ENCODE peak calls at places on chromosomes 3 and 15, in ten cellular contexts. One of them, this sample, is unnamed.

GRCh38 chr15:33278816-33279612 is 31.8 kb upstream of the RYR3 start:
- DNase-seq in central memory CD8-positive, alpha-beta T cell: no peak
- DNase-seq in T follicular helper cell: no peak
- DNase-seq in renal cortical epithelial cell: peak; percentile 98
- DNase-seq in mucosa of gallbladder: no peak
- DNase-seq in cardiac fibroblast: peak; percentile 95
- DNase-seq in prostate gland: no peak
- DNase-seq in NCI-H345: no peak
- DNase-seq in NCI-H1105: no peak
- DNase-seq in nephron progenitor cell: no peak
- DNase-seq in this sample: no peak

GRCh38 chr15:80455668-80456442 is 51.7 kb downstream of the ARNT2 start:
- DNase-seq in central memory CD8-positive, alpha-beta T cell: peak; percentile 18
- DNase-seq in T follicular helper cell: peak; percentile 26
- DNase-seq in renal cortical epithelial cell: peak; percentile 83
- DNase-seq in mucosa of gallbladder: peak; percentile 59
- DNase-seq in cardiac fibroblast: peak; percentile 92
- DNase-seq in prostate gland: peak; percentile 54
- DNase-seq in NCI-H345: peak; percentile 39
- DNase-seq in NCI-H1105: peak; percentile 23
- DNase-seq in nephron progenitor cell: peak; percentile 63
- DNase-seq in this sample: peak; percentile 10

GRCh38 chr3:65951836-65952505 is 86.7 kb downstream of the MAGI1 start:
- DNase-seq in central memory CD8-positive, alpha-beta T cell: no peak
- DNase-seq in T follicular helper cell: no peak
- DNase-seq in renal cortical epithelial cell: peak; percentile 79
- DNase-seq in mucosa of gallbladder: no peak
- DNase-seq in cardiac fibroblast: no peak
- DNase-seq in prostate gland: no peak
- DNase-seq in NCI-H345: no peak
- DNase-seq in NCI-H1105: no peak
- DNase-seq in nephron progenitor cell: no peak
- DNase-seq in this sample: no peak

GRCh38 chr3:50370594-50370993 is 11.3 kb upstream of the TMEM115 start:
- DNase-seq in central memory CD8-positive, alpha-beta T cell: no peak
- DNase-seq in T follicular helper cell: no peak
- DNase-seq in renal cortical epithelial cell: no peak
- DNase-seq in mucosa of gallbladder: no peak
- DNase-seq in cardiac fibroblast: no peak
- DNase-seq in prostate gland: no peak
- DNase-seq in NCI-H345: no peak
- DNase-seq in NCI-H1105: no peak
- DNase-seq in nephron progenitor cell: no peak
- DNase-seq in this sample: no peak

GRCh38 chr3:48501196-48501595 is 2.8 kb downstream of the SHISA5 start:
- DNase-seq in central memory CD8-positive, alpha-beta T cell: no peak
- DNase-seq in T follicular helper cell: no peak
- DNase-seq in renal cortical epithelial cell: no peak
- DNase-seq in mucosa of gallbladder: no peak
- DNase-seq in cardiac fibroblast: no peak
- DNase-seq in prostate gland: no peak
- DNase-seq in NCI-H345: no peak
- DNase-seq in NCI-H1105: no peak
- DNase-seq in nephron progenitor cell: no peak
- DNase-seq in this sample: no peak

GRCh38 chr15:58240191-58240932 is 102.2 kb downstream of the AQP9 start:
- DNase-seq in central memory CD8-positive, alpha-beta T cell: no peak
- DNase-seq in T follicular helper cell: no peak
- DNase-seq in renal cortical epithelial cell: peak; percentile 59
- DNase-seq in mucosa of gallbladder: no peak
- DNase-seq in cardiac fibroblast: no peak
- DNase-seq in prostate gland: no peak
- DNase-seq in NCI-H345: no peak
- DNase-seq in NCI-H1105: no peak
- DNase-seq in nephron progenitor cell: no peak
- DNase-seq in this sample: no peak

GRCh38 chr3:47007482-47008257 is 28.2 kb downstream of the NBEAL2 start:
- DNase-seq in central memory CD8-positive, alpha-beta T cell: no peak
- DNase-seq in T follicular helper cell: no peak
- DNase-seq in renal cortical epithelial cell: no peak
- DNase-seq in mucosa of gallbladder: no peak
- DNase-seq in cardiac fibroblast: no peak
- DNase-seq in prostate gland: no peak
- DNase-seq in NCI-H345: no peak
- DNase-seq in NCI-H1105: no peak
- DNase-seq in nephron progenitor cell: no peak
- DNase-seq in this sample: no peak

GRCh38 chr3:102240720-102241119 is 194.1 kb upstream of the ZPLD1 start:
- DNase-seq in central memory CD8-positive, alpha-beta T cell: no peak
- DNase-seq in T follicular helper cell: no peak
- DNase-seq in renal cortical epithelial cell: no peak
- DNase-seq in mucosa of gallbladder: no peak
- DNase-seq in cardiac fibroblast: no peak
- DNase-seq in prostate gland: no peak
- DNase-seq in NCI-H345: no peak
- DNase-seq in NCI-H1105: no peak
- DNase-seq in nephron progenitor cell: no peak
- DNase-seq in this sample: no peak

GRCh38 chr3:126543457-126544090 is 15.2 kb downstream of the C3orf22 start:
- DNase-seq in central memory CD8-positive, alpha-beta T cell: peak; percentile 8
- DNase-seq in T follicular helper cell: no peak
- DNase-seq in renal cortical epithelial cell: no peak
- DNase-seq in mucosa of gallbladder: no peak
- DNase-seq in cardiac fibroblast: no peak
- DNase-seq in prostate gland: no peak
- DNase-seq in NCI-H345: no peak
- DNase-seq in NCI-H1105: no peak
- DNase-seq in nephron progenitor cell: no peak
- DNase-seq in this sample: no peak

GRCh38 chr15:64156652-64157331 is 5.3 kb downstream of the SNX22 start:
- DNase-seq in central memory CD8-positive, alpha-beta T cell: no peak
- DNase-seq in T follicular helper cell: no peak
- DNase-seq in renal cortical epithelial cell: no peak
- DNase-seq in mucosa of gallbladder: no peak
- DNase-seq in cardiac fibroblast: no peak
- DNase-seq in prostate gland: no peak
- DNase-seq in NCI-H345: no peak
- DNase-seq in NCI-H1105: no peak
- DNase-seq in nephron progenitor cell: no peak
- DNase-seq in this sample: no peak

GRCh38 chr15:58182460-58183163 is 44.4 kb downstream of the AQP9 start:
- DNase-seq in central memory CD8-positive, alpha-beta T cell: no peak
- DNase-seq in T follicular helper cell: no peak
- DNase-seq in renal cortical epithelial cell: peak; percentile 42
- DNase-seq in mucosa of gallbladder: peak; percentile 14
- DNase-seq in cardiac fibroblast: peak; percentile 72
- DNase-seq in prostate gland: no peak
- DNase-seq in NCI-H345: peak; percentile 46
- DNase-seq in NCI-H1105: peak; percentile 64
- DNase-seq in nephron progenitor cell: peak; percentile 69
- DNase-seq in this sample: no peak

GRCh38 chr15:92904832-92905640 is 4.9 kb downstream of the CHD2 start:
- DNase-seq in central memory CD8-positive, alpha-beta T cell: no peak
- DNase-seq in T follicular helper cell: no peak
- DNase-seq in renal cortical epithelial cell: no peak
- DNase-seq in mucosa of gallbladder: no peak
- DNase-seq in cardiac fibroblast: no peak
- DNase-seq in prostate gland: peak; percentile 4
- DNase-seq in NCI-H345: no peak
- DNase-seq in NCI-H1105: no peak
- DNase-seq in nephron progenitor cell: no peak
- DNase-seq in this sample: no peak

GRCh38 chr3:185549111-185549510 is 3.3 kb downstream of the LIPH start:
- DNase-seq in central memory CD8-positive, alpha-beta T cell: no peak
- DNase-seq in T follicular helper cell: no peak
- DNase-seq in renal cortical epithelial cell: peak; percentile 98
- DNase-seq in mucosa of gallbladder: peak; percentile 75
- DNase-seq in cardiac fibroblast: peak; percentile 99
- DNase-seq in prostate gland: no peak
- DNase-seq in NCI-H345: no peak
- DNase-seq in NCI-H1105: no peak
- DNase-seq in nephron progenitor cell: no peak
- DNase-seq in this sample: no peak

GRCh38 chr3:151178208-151178845 is 24.7 kb downstream of the GPR171 start:
- DNase-seq in central memory CD8-positive, alpha-beta T cell: no peak
- DNase-seq in T follicular helper cell: no peak
- DNase-seq in renal cortical epithelial cell: no peak
- DNase-seq in mucosa of gallbladder: no peak
- DNase-seq in cardiac fibroblast: no peak
- DNase-seq in prostate gland: no peak
- DNase-seq in NCI-H345: no peak
- DNase-seq in NCI-H1105: no peak
- DNase-seq in nephron progenitor cell: no peak
- DNase-seq in this sample: no peak

GRCh38 chr3:31137718-31138465 is 243.4 kb upstream of the GADL1 start:
- DNase-seq in central memory CD8-positive, alpha-beta T cell: no peak
- DNase-seq in T follicular helper cell: no peak
- DNase-seq in renal cortical epithelial cell: peak; percentile 64
- DNase-seq in mucosa of gallbladder: no peak
- DNase-seq in cardiac fibroblast: no peak
- DNase-seq in prostate gland: no peak
- DNase-seq in NCI-H345: no peak
- DNase-seq in NCI-H1105: no peak
- DNase-seq in nephron progenitor cell: no peak
- DNase-seq in this sample: no peak

GRCh38 chr3:94162700-94163099 is 99.8 kb downstream of the NSUN3 start:
- DNase-seq in central memory CD8-positive, alpha-beta T cell: no peak
- DNase-seq in T follicular helper cell: no peak
- DNase-seq in renal cortical epithelial cell: peak; percentile 83
- DNase-seq in mucosa of gallbladder: no peak
- DNase-seq in cardiac fibroblast: peak; percentile 81
- DNase-seq in prostate gland: no peak
- DNase-seq in NCI-H345: no peak
- DNase-seq in NCI-H1105: no peak
- DNase-seq in nephron progenitor cell: no peak
- DNase-seq in this sample: no peak

GRCh38 chr15:94236638-94237037 is 5.3 kb downstream of the MCTP2 start:
- DNase-seq in central memory CD8-positive, alpha-beta T cell: no peak
- DNase-seq in T follicular helper cell: no peak
- DNase-seq in renal cortical epithelial cell: no peak
- DNase-seq in mucosa of gallbladder: no peak
- DNase-seq in cardiac fibroblast: no peak
- DNase-seq in prostate gland: no peak
- DNase-seq in NCI-H345: no peak
- DNase-seq in NCI-H1105: no peak
- DNase-seq in nephron progenitor cell: no peak
- DNase-seq in this sample: no peak

GRCh38 chr3:4741404-4742307 is 237.6 kb upstream of the BHLHE40 start:
- DNase-seq in central memory CD8-positive, alpha-beta T cell: no peak
- DNase-seq in T follicular helper cell: no peak
- DNase-seq in renal cortical epithelial cell: peak; percentile 99
- DNase-seq in mucosa of gallbladder: peak; percentile 80
- DNase-seq in cardiac fibroblast: peak; percentile 99
- DNase-seq in prostate gland: peak; percentile 88
- DNase-seq in NCI-H345: no peak
- DNase-seq in NCI-H1105: no peak
- DNase-seq in nephron progenitor cell: no peak
- DNase-seq in this sample: peak; percentile 88

GRCh38 chr3:106341090-106341489 is 472.3 kb upstream of the CBLB start:
- DNase-seq in central memory CD8-positive, alpha-beta T cell: no peak
- DNase-seq in T follicular helper cell: no peak
- DNase-seq in renal cortical epithelial cell: no peak
- DNase-seq in mucosa of gallbladder: no peak
- DNase-seq in cardiac fibroblast: peak; percentile 35
- DNase-seq in prostate gland: no peak
- DNase-seq in NCI-H345: no peak
- DNase-seq in NCI-H1105: no peak
- DNase-seq in nephron progenitor cell: no peak
- DNase-seq in this sample: no peak

GRCh38 chr15:92079047-92079446 is 225.5 kb downstream of the SLCO3A1 start:
- DNase-seq in central memory CD8-positive, alpha-beta T cell: no peak
- DNase-seq in T follicular helper cell: no peak
- DNase-seq in renal cortical epithelial cell: no peak
- DNase-seq in mucosa of gallbladder: no peak
- DNase-seq in cardiac fibroblast: peak; percentile 22
- DNase-seq in prostate gland: no peak
- DNase-seq in NCI-H345: no peak
- DNase-seq in NCI-H1105: no peak
- DNase-seq in nephron progenitor cell: no peak
- DNase-seq in this sample: no peak

GRCh38 chr3:16048435-16049318 is 125.8 kb upstream of the GALNT15 start:
- DNase-seq in central memory CD8-positive, alpha-beta T cell: no peak
- DNase-seq in T follicular helper cell: peak; percentile 3
- DNase-seq in renal cortical epithelial cell: peak; percentile 71
- DNase-seq in mucosa of gallbladder: peak; percentile 61
- DNase-seq in cardiac fibroblast: peak; percentile 89
- DNase-seq in prostate gland: peak; percentile 54
- DNase-seq in NCI-H345: peak; percentile 44
- DNase-seq in NCI-H1105: no peak
- DNase-seq in nephron progenitor cell: peak; percentile 34
- DNase-seq in this sample: no peak

GRCh38 chr3:175255698-175256097 is 396.6 kb downstream of the NAALADL2 start:
- DNase-seq in central memory CD8-positive, alpha-beta T cell: no peak
- DNase-seq in T follicular helper cell: no peak
- DNase-seq in renal cortical epithelial cell: peak; percentile 68
- DNase-seq in mucosa of gallbladder: no peak
- DNase-seq in cardiac fibroblast: peak; percentile 94
- DNase-seq in prostate gland: no peak
- DNase-seq in NCI-H345: no peak
- DNase-seq in NCI-H1105: no peak
- DNase-seq in nephron progenitor cell: no peak
- DNase-seq in this sample: no peak

GRCh38 chr3:40130721-40131120 is 178.8 kb upstream of the EIF1B start:
- DNase-seq in central memory CD8-positive, alpha-beta T cell: no peak
- DNase-seq in T follicular helper cell: no peak
- DNase-seq in renal cortical epithelial cell: peak; percentile 13
- DNase-seq in mucosa of gallbladder: no peak
- DNase-seq in cardiac fibroblast: peak; percentile 18
- DNase-seq in prostate gland: no peak
- DNase-seq in NCI-H345: no peak
- DNase-seq in NCI-H1105: no peak
- DNase-seq in nephron progenitor cell: no peak
- DNase-seq in this sample: no peak

GRCh38 chr15:57320543-57321220 is 55.6 kb upstream of the CGNL1 start:
- DNase-seq in central memory CD8-positive, alpha-beta T cell: no peak
- DNase-seq in T follicular helper cell: no peak
- DNase-seq in renal cortical epithelial cell: peak; percentile 16
- DNase-seq in mucosa of gallbladder: no peak
- DNase-seq in cardiac fibroblast: peak; percentile 95
- DNase-seq in prostate gland: no peak
- DNase-seq in NCI-H345: no peak
- DNase-seq in NCI-H1105: no peak
- DNase-seq in nephron progenitor cell: no peak
- DNase-seq in this sample: no peak

GRCh38 chr3:88640581-88640980 is 466.8 kb upstream of the EPHA3 start:
- DNase-seq in central memory CD8-positive, alpha-beta T cell: no peak
- DNase-seq in T follicular helper cell: no peak
- DNase-seq in renal cortical epithelial cell: no peak
- DNase-seq in mucosa of gallbladder: no peak
- DNase-seq in cardiac fibroblast: no peak
- DNase-seq in prostate gland: no peak
- DNase-seq in NCI-H345: no peak
- DNase-seq in NCI-H1105: no peak
- DNase-seq in nephron progenitor cell: no peak
- DNase-seq in this sample: no peak

GRCh38 chr3:135837977-135838636 is 127.4 kb upstream of the PPP2R3A start:
- DNase-seq in central memory CD8-positive, alpha-beta T cell: no peak
- DNase-seq in T follicular helper cell: no peak
- DNase-seq in renal cortical epithelial cell: no peak
- DNase-seq in mucosa of gallbladder: no peak
- DNase-seq in cardiac fibroblast: no peak
- DNase-seq in prostate gland: no peak
- DNase-seq in NCI-H345: no peak
- DNase-seq in NCI-H1105: no peak
- DNase-seq in nephron progenitor cell: no peak
- DNase-seq in this sample: no peak

GRCh38 chr3:97820780-97821179 is 1.0 kb upstream of the CRYBG3 start:
- DNase-seq in central memory CD8-positive, alpha-beta T cell: no peak
- DNase-seq in T follicular helper cell: no peak
- DNase-seq in renal cortical epithelial cell: no peak
- DNase-seq in mucosa of gallbladder: no peak
- DNase-seq in cardiac fibroblast: no peak
- DNase-seq in prostate gland: no peak
- DNase-seq in NCI-H345: no peak
- DNase-seq in NCI-H1105: no peak
- DNase-seq in nephron progenitor cell: no peak
- DNase-seq in this sample: no peak

GRCh38 chr15:92538115-92538514 is 117.5 kb downstream of the FAM174B start:
- DNase-seq in central memory CD8-positive, alpha-beta T cell: no peak
- DNase-seq in T follicular helper cell: no peak
- DNase-seq in renal cortical epithelial cell: no peak
- DNase-seq in mucosa of gallbladder: no peak
- DNase-seq in cardiac fibroblast: no peak
- DNase-seq in prostate gland: no peak
- DNase-seq in NCI-H345: no peak
- DNase-seq in NCI-H1105: no peak
- DNase-seq in nephron progenitor cell: no peak
- DNase-seq in this sample: no peak

This sample was measured in LNCaP clone FGC.